ENCODE peak calls at places on chromosomes 2 and 18, in nine cellular contexts. Z, C, E, N, T, Y, Q, L and X are unnamed samples.
A peak's percentile ranks its signal among the peaks of the same experiment; 100 is the strongest.

GRCh38 chr2:16038586-16038985 is 98.2 kb downstream of the MYCN start:
- DNase-seq in E (no peak), T (no peak), C (no peak), L (no peak), Q (no peak), N (no peak), Z (no peak), Y (no peak), X (no peak)

GRCh38 chr2:71513721-71514120 is 60.4 kb downstream of the DYSF start:
- DNase-seq in N (no peak), Y (no peak), Q (no peak), Z (no peak), C (no peak), L (no peak), T (no peak), E (no peak), X (no peak)

GRCh38 chr2:122422384-122422991 is 667.0 kb downstream of the TSN start:
- DNase-seq in Q (peak; percentile 16), N (no peak), T (no peak), E (no peak), L (no peak), Z (peak; percentile 21), Y (no peak), C (no peak), X (no peak)

GRCh38 chr2:127105656-127106456 is 1.1 kb downstream of the BIN1 start:
- DNase-seq in C (peak; percentile 57), L (no peak), T (no peak), Z (peak; percentile 64), N (no peak), Q (peak; percentile 18), Y (no peak), E (peak; percentile 69), X (peak; percentile 54)

GRCh38 chr2:217471329-217471728 is 531.5 kb downstream of the TNS1 start:
- DNase-seq in Y (no peak), L (no peak), T (no peak), Q (peak; percentile 73), C (no peak), N (no peak), E (no peak), Z (peak; percentile 33), X (no peak)

GRCh38 chr2:64945973-64946736 is 43.0 kb upstream of the SLC1A4 start:
- DNase-seq in Y (peak; percentile 38), N (no peak), L (peak; percentile 50), C (no peak), E (no peak), Q (peak; percentile 44), Z (no peak), T (peak; percentile 5), X (no peak)

GRCh38 chr2:235552671-235553070 is 58.8 kb downstream of the AGAP1 start:
- DNase-seq in L (no peak), E (no peak), C (no peak), N (no peak), Q (no peak), Y (no peak), Z (no peak), T (no peak), X (no peak)

GRCh38 chr2:217256261-217256660 is 396.4 kb upstream of the TNP1 start:
- DNase-seq in Z (no peak), N (no peak), Q (peak; percentile 84), Y (no peak), T (no peak), L (no peak), E (no peak), C (no peak), X (no peak)

GRCh38 chr2:121532347-121532766 is 1.7 kb downstream of the RNU4ATAC start:
- DNase-seq in T (no peak), Z (peak; percentile 70), C (no peak), Q (peak; percentile 47), E (peak; percentile 62), Y (no peak), N (no peak), L (no peak), X (peak; percentile 39)

GRCh38 chr18:73461780-73462059 is 593.9 kb upstream of the NETO1 start:
- DNase-seq in N (no peak), Y (no peak), Q (peak; percentile 7), Z (peak; percentile 38), L (no peak), T (no peak), E (no peak), C (no peak), X (no peak)

GRCh38 chr2:145653553-145653952 is 1133.6 kb upstream of the ZEB2 start:
- DNase-seq in L (no peak), T (no peak), C (no peak), E (no peak), Q (no peak), N (no peak), Z (peak; percentile 31), Y (no peak), X (no peak)

GRCh38 chr2:42230891-42231290 is 61.7 kb downstream of the EML4 start:
- DNase-seq in Z (no peak), C (no peak), N (no peak), E (no peak), L (no peak), Y (no peak), T (no peak), Q (no peak), X (no peak)

GRCh38 chr2:98870516-98871158 is 65.4 kb downstream of the CRACDL start:
- DNase-seq in T (no peak), L (no peak), N (no peak), E (no peak), Q (no peak), Y (no peak), C (no peak), Z (no peak), X (no peak)

GRCh38 chr2:110115291-110116032 is at the start of gene MALL:
- DNase-seq in Y (peak; percentile 58), C (no peak), T (no peak), Z (no peak), L (no peak), E (no peak), Q (peak; percentile 21), N (peak; percentile 43), X (no peak)

GRCh38 chr2:236867441-236868260 is 218.0 kb upstream of the COPS8 start:
- DNase-seq in L (no peak), Z (no peak), Y (no peak), Q (peak; percentile 77), N (no peak), E (peak; percentile 89), T (no peak), C (no peak), X (peak; percentile 64)

GRCh38 chr2:68889500-68889899 is 18.3 kb upstream of the BMP10 start:
- DNase-seq in L (no peak), C (no peak), N (no peak), Y (no peak), E (peak; percentile 43), T (no peak), Z (no peak), Q (no peak), X (no peak)

GRCh38 chr2:150698016-150698661 is 210.7 kb upstream of the RND3 start:
- DNase-seq in C (no peak), E (no peak), T (no peak), Q (peak; percentile 93), L (no peak), Y (no peak), Z (peak; percentile 80), N (no peak), X (peak; percentile 96)

GRCh38 chr18:59582395-59582794 is 114.8 kb downstream of the CCBE1 start:
- DNase-seq in L (no peak), N (no peak), C (no peak), E (no peak), Y (no peak), T (no peak), Q (no peak), Z (no peak), X (no peak)

GRCh38 chr2:10531874-10532273 is 83.7 kb upstream of the ODC1 start:
- DNase-seq in C (no peak), T (no peak), Y (no peak), N (no peak), L (no peak), E (no peak), Q (no peak), Z (no peak), X (no peak)

GRCh38 chr2:28838971-28839370 is 28.3 kb downstream of the SPDYA start:
- DNase-seq in T (no peak), Z (no peak), N (no peak), Y (no peak), Q (no peak), E (no peak), C (no peak), L (no peak), X (no peak)

GRCh38 chr2:177758591-177759371 is 313.8 kb downstream of the PDE11A start:
- DNase-seq in Z (peak; percentile 58), Q (peak; percentile 43), Y (no peak), E (peak; percentile 31), N (no peak), C (peak; percentile 20), L (peak; percentile 6), T (no peak), X (peak; percentile 23)

GRCh38 chr2:151178187-151178586 is 83.5 kb downstream of the RBM43 start:
- DNase-seq in L (no peak), Q (no peak), N (no peak), T (no peak), C (no peak), Z (no peak), E (no peak), Y (no peak), X (no peak)

GRCh38 chr2:108538000-108538625 is 3.8 kb downstream of the LIMS1 start:
- DNase-seq in Y (no peak), E (no peak), L (no peak), N (no peak), Q (no peak), C (no peak), T (no peak), Z (no peak), X (no peak)

GRCh38 chr2:31136000-31136399 is 2.2 kb downstream of the GALNT14 start:
- DNase-seq in C (no peak), L (no peak), N (no peak), T (no peak), E (no peak), Q (no peak), Y (no peak), Z (no peak), X (no peak)

GRCh38 chr18:76970749-76971148 is 148.4 kb downstream of the ZNF236 start:
- DNase-seq in N (no peak), C (no peak), E (no peak), T (no peak), Z (no peak), L (no peak), Q (no peak), Y (no peak), X (no peak)

GRCh38 chr2:222506230-222506934 is 82.0 kb downstream of the SGPP2 start:
- DNase-seq in E (no peak), C (no peak), Y (no peak), Q (no peak), N (no peak), L (no peak), T (no peak), Z (no peak), X (no peak)

GRCh38 chr2:103459302-103459701 is 697.5 kb downstream of the TMEM182 start:
- DNase-seq in Y (no peak), E (no peak), Q (no peak), N (peak; percentile 24), L (no peak), T (no peak), Z (no peak), C (no peak), X (no peak)

GRCh38 chr2:177419274-177419673 is 26.7 kb downstream of the AGPS start:
- DNase-seq in T (no peak), Z (peak; percentile 76), N (no peak), E (no peak), Q (peak; percentile 80), C (no peak), Y (no peak), L (no peak), X (peak; percentile 56)

GRCh38 chr2:96540136-96540535 is 3.6 kb downstream of the ARID5A start:
- DNase-seq in N (no peak), Y (no peak), Z (peak; percentile 55), E (no peak), L (no peak), T (no peak), C (no peak), Q (peak; percentile 74), X (peak; percentile 61)

GRCh38 chr2:221571108-221571390 is 1.1 kb downstream of the EPHA4 start:
- DNase-seq in Z (peak; percentile 25), C (peak; percentile 18), Q (peak; percentile 6), T (no peak), Y (no peak), N (no peak), L (no peak), E (peak; percentile 15), X (no peak)

GRCh38 chr2:79040967-79041582 is 15.6 kb downstream of the REG3G start:
- DNase-seq in C (no peak), E (peak; percentile 23), Z (peak; percentile 0), Y (no peak), T (no peak), Q (no peak), N (peak; percentile 8), L (no peak), X (no peak)